ENCODE peak calls at places on chromosomes 16 and 17, in seven cellular contexts. G is endothelial cell of umbilical vein, O is A549, X is breast epithelium, R is HepG2, T is upper lobe of left lung, S is heart left ventricle. B is an unnamed sample.

GRCh38 chr17:75447951-75448856 is 8.2 kb upstream of the TMEM94 start:
- DNase-seq in R (peak; percentile 50), O (no peak), G (no peak), T (no peak), S (no peak), X (no peak), B (no peak)

GRCh38 chr16:21646091-21646490 is 6.3 kb downstream of the IGSF6 start:
- DNase-seq in R (no peak), G (no peak), T (no peak), S (no peak), X (no peak), O (no peak), B (no peak)

GRCh38 chr16:64440421-64440831 is 681.4 kb downstream of the CDH11 start:
- DNase-seq in T (no peak), X (no peak), G (peak; percentile 50), S (peak; percentile 22), O (peak; percentile 32), R (peak; percentile 9), B (no peak)

GRCh38 chr17:68771867-68772515 is 170.8 kb upstream of the FAM20A start:
- DNase-seq in X (no peak), G (peak; percentile 82), R (peak; percentile 71), O (peak; percentile 74), S (no peak), T (no peak), B (peak; percentile 51)

GRCh38 chr17:70636517-70637133 is 467.3 kb downstream of the KCNJ2 start:
- DNase-seq in G (peak; percentile 61), T (no peak), R (peak; percentile 29), S (no peak), X (no peak), O (peak; percentile 52), B (no peak)

GRCh38 chr17:41689497-41690299 is 1.0 kb downstream of the EIF1 start:
- DNase-seq in T (no peak), G (peak; percentile 71), X (no peak), O (peak; percentile 79), R (peak; percentile 69), S (peak; percentile 32), B (no peak)

GRCh38 chr16:8430401-8430800 is 159.9 kb downstream of the TMEM114 start:
- DNase-seq in O (no peak), R (no peak), T (no peak), S (no peak), G (no peak), X (no peak), B (no peak)

GRCh38 chr17:7060165-7060890 is 16.4 kb upstream of the SLC16A11 start:
- DNase-seq in S (no peak), X (no peak), T (no peak), G (peak; percentile 100), R (peak; percentile 59), O (peak; percentile 96), B (no peak)

GRCh38 chr16:55760665-55761035 is 72.2 kb downstream of the CES1 start:
- DNase-seq in R (no peak), O (no peak), G (no peak), X (no peak), S (no peak), T (peak; percentile 88), B (no peak)

GRCh38 chr17:17363638-17364337 is 60.6 kb downstream of the NT5M start:
- DNase-seq in X (peak; percentile 40), G (no peak), R (no peak), T (no peak), S (no peak), O (no peak), B (no peak)

GRCh38 chr16:27515874-27516353 is 33.8 kb downstream of the GTF3C1 start:
- DNase-seq in X (no peak), S (no peak), R (peak; percentile 36), T (no peak), O (peak; percentile 48), G (peak; percentile 17), B (no peak)

GRCh38 chr16:13631916-13632315 is 288.0 kb upstream of the ERCC4 start:
- DNase-seq in T (no peak), O (no peak), S (no peak), R (no peak), G (no peak), X (no peak), B (no peak)

GRCh38 chr17:65627892-65628622 is 66.6 kb upstream of the AXIN2 start:
- DNase-seq in G (no peak), T (peak; percentile 38), O (peak; percentile 88), R (peak; percentile 91), S (no peak), X (peak; percentile 63), B (peak; percentile 31)

GRCh38 chr17:21249086-21249795 is 4.0 kb downstream of the NATD1 start:
- DNase-seq in S (no peak), X (no peak), T (no peak), R (no peak), O (no peak), G (no peak), B (no peak)

GRCh38 chr17:50468120-50469004 is at the start of gene CHAD:
- DNase-seq in R (no peak), O (no peak), T (peak; percentile 87), S (no peak), G (no peak), X (peak; percentile 65), B (no peak)

GRCh38 chr17:50830298-50830697 is 5.1 kb upstream of the WFIKKN2 start:
- DNase-seq in T (peak; percentile 43), O (no peak), G (no peak), S (no peak), R (no peak), X (no peak), B (no peak)

GRCh38 chr17:43517161-43517560 is 29.0 kb downstream of the ETV4 start:
- DNase-seq in X (no peak), O (no peak), R (no peak), S (no peak), G (no peak), T (no peak), B (no peak)

GRCh38 chr17:54861469-54861983 is 39.1 kb upstream of the TOM1L1 start:
- DNase-seq in G (no peak), O (no peak), R (no peak), T (no peak), S (no peak), X (no peak), B (no peak)

GRCh38 chr17:47733047-47733413 is at the start of gene TBX21:
- DNase-seq in S (peak; percentile 55), R (peak; percentile 73), X (peak; percentile 57), G (peak; percentile 25), T (peak; percentile 92), O (peak; percentile 80), B (peak; percentile 37)
- H3K9me3 ChIP-seq in S (no peaks in the 10 kb centered on the region), R (no peaks in the 10 kb centered on the region), X (no peaks in the 10 kb centered on the region), G (no peaks in the 10 kb centered on the region), T (no peaks in the 10 kb centered on the region), O (no peaks in the 10 kb centered on the region), B (no peaks in the 10 kb centered on the region)

GRCh38 chr16:30657866-30658730 is at the start of gene FBRS:
- DNase-seq in G (peak; percentile 100), R (peak; percentile 100), T (peak; percentile 100), S (peak; percentile 100), O (peak; percentile 100), X (peak; percentile 100), B (peak; percentile 100)

GRCh38 chr16:30658731-30659506 is 688 bp downstream of the FBRS start:
- DNase-seq in R (peak; percentile 96), G (no peak), T (peak; percentile 94), X (no peak), O (peak; percentile 99), S (peak; percentile 85), B (peak; percentile 82)

GRCh38 chr16:30656388-30656787 is 1.8 kb upstream of the FBRS start:
- DNase-seq in G (no peak), T (no peak), S (no peak), R (no peak), X (no peak), O (no peak), B (no peak)

GRCh38 chr16:30655815-30656347 is 2.4 kb upstream of the FBRS start:
- DNase-seq in T (peak; percentile 62), X (no peak), O (no peak), S (no peak), R (no peak), G (no peak), B (no peak)

GRCh38 chr16:30656974-30657865 is 1.0 kb upstream of the FBRS start:
- DNase-seq in T (no peak), O (no peak), G (no peak), R (no peak), S (no peak), X (no peak), B (no peak)
- TF ChIP-seq POLR2A in T (no peak), O (no peak), G (peak; percentile 74), R (peak; percentile 75), S (no peak), X (no peak), B (no peak)

GRCh38 chr17:27158390-27158789 is 135.5 kb upstream of the WSB1 start:
- DNase-seq in S (no peak), O (no peak), X (no peak), T (peak; percentile 44), G (no peak), R (no peak), B (no peak)

GRCh38 chr17:27157297-27157696 is 136.6 kb upstream of the WSB1 start:
- DNase-seq in S (no peak), G (no peak), X (no peak), O (no peak), R (no peak), T (no peak), B (no peak)

GRCh38 chr17:27155866-27156265 is 138.0 kb upstream of the WSB1 start:
- DNase-seq in O (no peak), S (no peak), R (no peak), T (peak; percentile 62), X (no peak), G (no peak), B (no peak)

GRCh38 chr17:27157898-27158297 is 136.0 kb upstream of the WSB1 start:
- DNase-seq in R (no peak), X (no peak), G (no peak), S (no peak), O (no peak), T (no peak), B (no peak)

GRCh38 chr17:27153005-27153404 is 140.9 kb upstream of the WSB1 start:
- DNase-seq in S (no peak), O (no peak), R (no peak), X (no peak), T (no peak), G (no peak), B (no peak)
- H3K9me3 ChIP-seq in S (no peaks in the 10 kb centered on the region), O (no peaks in the 10 kb centered on the region), R (no peaks in the 10 kb centered on the region), X (no peaks in the 10 kb centered on the region), T (no peaks in the 10 kb centered on the region), G (no peaks in the 10 kb centered on the region), B (no peaks in the 10 kb centered on the region)

GRCh38 chr17:48595107-48595999 is 1.8 kb upstream of the HOXB5 start:
- DNase-seq in S (no peak), X (no peak), T (peak; percentile 50), G (no peak), R (no peak), O (no peak), B (no peak)

GRCh38 chr17:48597492-48597774 is 3.9 kb upstream of the HOXB5 start:
- DNase-seq in T (no peak), R (no peak), O (no peak), S (no peak), G (no peak), X (no peak), B (no peak)

GRCh38 chr17:48596000-48596734 is 2.6 kb upstream of the HOXB5 start:
- DNase-seq in T (peak; percentile 86), X (no peak), S (no peak), R (no peak), O (no peak), G (no peak), B (no peak)

GRCh38 chr17:48597775-48598631 is 4.4 kb upstream of the HOXB5 start:
- DNase-seq in O (no peak), X (no peak), G (peak; percentile 65), S (no peak), R (no peak), T (peak; percentile 91), B (peak; percentile 56)

GRCh38 chr17:48596735-48597491 is 3.3 kb upstream of the HOXB5 start:
- DNase-seq in T (no peak), O (no peak), S (no peak), G (no peak), X (no peak), R (no peak), B (no peak)
- TF ChIP-seq POLR2A in T (no peak), O (no peak), S (no peak), G (no peak), X (no peak), R (no peak), B (no peak)

B was measured in uterus.